ENCODE peak calls at places on chromosomes 11 and 22, in nine cellular contexts. E is bronchial epithelial cell; K is tibial artery; Y is colonic mucosa; M is GM23338; X is CD4-positive, alpha-beta T cell; T is neural progenitor cell; B is endothelial cell; O is OCI-LY7. U is an unnamed sample.

GRCh38 chr11:111081021-111081511 is 164.5 kb upstream of the POU2AF2 start:
- DNase-seq in X (no peak), T (no peak), B (no peak), K (no peak), E (no peak), M (no peak), O (no peak), Y (no peak), U (no peak)

GRCh38 chr11:124640660-124641059 is 18.0 kb downstream of the TBRG1 start:
- DNase-seq in T (no peak), X (no peak), B (no peak), E (peak), Y (no peak), M (peak), K (no peak), O (no peak), U (no peak)

GRCh38 chr11:26649884-26650283 is 72.0 kb downstream of the SLC5A12 start:
- DNase-seq in X (no peak), K (peak), M (peak), Y (peak), O (peak), T (peak), E (peak), B (peak), U (no peak)

GRCh38 chr11:70145025-70145529 is 58.0 kb upstream of the FADD start:
- DNase-seq in B (no peak), Y (no peak), O (no peak), E (no peak), M (no peak), T (no peak), K (no peak), X (no peak), U (no peak)

GRCh38 chr11:12445001-12445400 is 67.6 kb downstream of the PARVA start:
- DNase-seq in Y (no peak), X (no peak), B (no peak), E (no peak), K (no peak), O (no peak), T (no peak), M (no peak), U (no peak)

GRCh38 chr11:124875943-124876817 is 10.9 kb downstream of the ROBO3 start:
- DNase-seq in O (peak), K (peak), Y (peak), X (peak), B (peak), E (peak), T (peak), M (peak), U (peak)

GRCh38 chr11:126061707-126062678 is 673 bp downstream of the CDON start:
- DNase-seq in T (peak), K (peak), Y (peak), E (peak), X (peak), O (peak), M (peak), B (peak), U (peak)

GRCh38 chr11:113475160-113475761 is at the start of gene DRD2:
- DNase-seq in B (peak), Y (no peak), M (peak), T (peak), K (no peak), O (no peak), X (no peak), E (no peak), U (no peak)

GRCh38 chr11:34050967-34051348 is 573 bp upstream of the CAPRIN1 start:
- DNase-seq in Y (no peak), X (no peak), E (no peak), T (no peak), O (no peak), M (no peak), B (no peak), K (no peak), U (no peak)

GRCh38 chr22:31229402-31230140 is 17.5 kb downstream of the LIMK2 start:
- DNase-seq in B (no peak), T (peak), E (no peak), K (peak), X (no peak), M (peak), Y (peak), O (no peak), U (no peak)

GRCh38 chr11:3163241-3163981 is 1.7 kb downstream of the OSBPL5 start:
- DNase-seq in B (no peak), M (no peak), X (no peak), O (no peak), T (no peak), Y (no peak), K (peak), E (no peak), U (peak)

GRCh38 chr22:24697671-24698082 is 76.8 kb downstream of the PIWIL3 start:
- DNase-seq in O (no peak), T (no peak), X (no peak), B (no peak), Y (peak), K (peak), M (no peak), E (peak), U (no peak)

GRCh38 chr22:46918197-46918596 is 155.7 kb downstream of the TBC1D22A start:
- DNase-seq in E (no peak), T (no peak), X (no peak), M (no peak), B (no peak), K (no peak), O (no peak), Y (no peak), U (no peak)

GRCh38 chr11:61472868-61473267 is 35.7 kb upstream of the LRRC10B start:
- DNase-seq in K (peak), X (no peak), B (no peak), O (no peak), Y (no peak), M (no peak), T (peak), E (no peak), U (no peak)

GRCh38 chr11:71321433-71322191 is 69.2 kb upstream of the SHANK2 start:
- DNase-seq in M (no peak), X (no peak), K (no peak), E (no peak), Y (no peak), B (no peak), O (no peak), T (no peak), U (no peak)

GRCh38 chr11:35162795-35163194 is 23.8 kb downstream of the CD44 start:
- DNase-seq in O (no peak), X (no peak), E (peak), K (no peak), T (no peak), B (no peak), Y (no peak), M (no peak), U (no peak)

GRCh38 chr11:115505165-115505564 is 950 bp upstream of the CADM1 start:
- DNase-seq in Y (no peak), O (no peak), M (peak), K (no peak), X (no peak), B (peak), E (no peak), T (peak), U (no peak)

GRCh38 chr11:720642-721346 is 14.8 kb downstream of the EPS8L2 start:
- DNase-seq in B (no peak), Y (peak), M (peak), K (no peak), T (peak), E (no peak), X (peak), O (peak), U (no peak)

DNA sequence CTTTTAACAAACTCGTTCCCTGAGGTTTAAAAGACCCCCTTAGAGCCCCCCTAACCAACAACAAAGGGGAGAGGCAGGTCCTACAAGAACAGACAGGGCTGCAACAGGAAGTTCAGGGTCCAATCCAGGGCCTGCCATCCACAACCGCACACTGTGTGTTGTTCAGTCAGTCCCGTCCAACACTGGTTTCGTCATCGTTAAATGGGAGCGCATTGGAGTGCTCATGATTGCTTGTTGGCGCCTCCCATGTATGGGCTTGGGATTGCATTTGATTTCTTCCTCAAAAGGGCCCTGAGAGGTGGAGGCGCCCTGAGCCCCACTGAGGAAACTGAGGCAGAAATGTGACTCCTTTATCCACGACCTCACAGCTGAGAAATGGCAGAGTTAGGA is 174.1 kb downstream of the MN1 start:
- DNase-seq in T (no peak), K (no peak), M (peak), X (no peak), E (no peak), Y (no peak), O (no peak), B (no peak), U (no peak)
- TF ChIP-seq CTCF in T (peak), K (no peak), M (peak), X (no peak), E (no peak), Y (no peak), O (peak), B (no peak), U (no peak)

GRCh38 chr11:65743928-65744698 is 23.5 kb upstream of the RNASEH2C start:
- DNase-seq in B (peak), E (no peak), T (peak), Y (peak), K (no peak), O (peak), M (peak), X (no peak), U (no peak)
- TF ChIP-seq CTCF in B (no peak), E (peak), T (peak), Y (no peak), K (no peak), O (no peak), M (peak), X (no peak), U (no peak)

GRCh38 chr11:9992306-9992705 is 301.7 kb downstream of the SBF2 start:
- DNase-seq in M (no peak), X (no peak), O (no peak), E (no peak), T (no peak), Y (no peak), B (no peak), K (no peak), U (no peak)

GRCh38 chr11:9990221-9990973 is 303.6 kb downstream of the SBF2 start:
- DNase-seq in M (peak), K (no peak), E (peak), B (no peak), O (no peak), X (no peak), Y (no peak), T (no peak), U (no peak)
- TF ChIP-seq CTCF in M (peak), K (peak), E (no peak), B (no peak), O (no peak), X (no peak), Y (no peak), T (no peak), U (peak)

GRCh38 chr11:16191212-16191851 is 165.0 kb downstream of the SOX6 start:
- DNase-seq in K (no peak), E (no peak), B (no peak), X (no peak), O (peak), T (no peak), Y (no peak), M (no peak), U (no peak)
- TF ChIP-seq CTCF in K (no peak), E (no peak), B (no peak), X (no peak), O (peak), T (no peak), Y (no peak), M (peak), U (no peak)

DNA sequence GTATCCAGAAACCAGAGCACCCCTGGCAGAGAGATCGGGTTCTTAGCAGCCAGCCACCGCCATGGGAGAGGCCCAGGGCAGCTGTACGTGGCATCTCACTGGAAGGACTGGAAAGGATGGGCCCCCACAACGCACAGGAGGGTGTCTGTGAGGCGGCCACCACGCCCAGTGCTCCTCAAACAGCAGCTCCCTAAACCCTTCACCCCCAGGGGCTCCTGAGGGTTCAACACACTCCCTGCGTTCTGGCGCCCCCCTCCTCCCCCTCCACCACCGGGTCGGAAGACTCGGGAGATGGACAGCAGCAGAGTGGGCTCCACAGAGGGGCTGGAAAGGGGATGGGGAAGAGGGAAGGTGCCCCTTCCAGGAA is 1.1 kb downstream of the MAPK12 start:
- DNase-seq in M (no peak), B (no peak), K (no peak), T (no peak), Y (no peak), E (no peak), X (no peak), O (no peak), U (no peak)
- TF ChIP-seq CTCF in M (no peak), B (no peak), K (no peak), T (no peak), Y (no peak), E (no peak), X (no peak), O (no peak), U (no peak)

GRCh38 chr11:119048644-119049043 is 8.4 kb downstream of the HYOU1 start:
- DNase-seq in K (no peak), E (no peak), O (no peak), X (no peak), B (no peak), Y (no peak), M (no peak), T (no peak), U (no peak)

GRCh38 chr11:119047205-119047604 is 9.8 kb downstream of the HYOU1 start:
- DNase-seq in Y (no peak), O (no peak), B (no peak), X (no peak), E (no peak), M (no peak), K (no peak), T (no peak), U (no peak)

GRCh38 chr11:119041821-119042514 is 11.3 kb upstream of the SLC37A4 start:
- DNase-seq in Y (no peak), X (no peak), M (no peak), B (no peak), E (no peak), T (no peak), K (no peak), O (no peak), U (no peak)

GRCh38 chr11:119046489-119046888 is 10.5 kb downstream of the HYOU1 start:
- DNase-seq in Y (no peak), B (no peak), M (no peak), K (no peak), T (no peak), E (no peak), X (no peak), O (no peak), U (no peak)

GRCh38 chr11:119044708-119045107 is 12.3 kb downstream of the HYOU1 start:
- DNase-seq in E (no peak), K (no peak), X (no peak), Y (no peak), B (no peak), M (peak), O (no peak), T (peak), U (no peak)
- TF ChIP-seq CTCF in E (peak), K (no peak), X (no peak), Y (no peak), B (peak), M (peak), O (peak), T (peak), U (no peak)